ENCODE peak calls at places on chromosomes 7 and 10, in ten cellular contexts. O is heart left ventricle, W is adrenal gland, N is transverse colon, Y is spleen, I is A549, S is tibial nerve, F is GM12878, T is gastrocnemius medialis, D is esophagus muscularis mucosa. Z is an unnamed sample.

GRCh38 chr7:145718129-145718528 is 398.5 kb upstream of the CNTNAP2 start:
- DNase-seq in Y (no peak), T (no peak), D (no peak), I (no peak), N (no peak), F (no peak), S (no peak), O (no peak), W (no peak), Z (no peak)

GRCh38 chr10:46022978-46023702 is 7.3 kb downstream of the NCOA4 start:
- DNase-seq in W (peak), T (peak), Y (peak), S (peak), O (peak), I (peak), D (peak), N (peak), F (peak), Z (peak)

GRCh38 chr10:95337354-95337753 is 46.6 kb upstream of the PDLIM1 start:
- DNase-seq in O (no peak), N (no peak), D (no peak), T (no peak), W (no peak), I (no peak), S (no peak), F (no peak), Y (no peak), Z (peak)

GRCh38 chr7:101833799-101834198 is 16.4 kb downstream of the CUX1 start:
- DNase-seq in S (no peak), N (no peak), W (no peak), D (no peak), T (no peak), O (no peak), I (no peak), F (no peak), Y (no peak), Z (no peak)

GRCh38 chr10:47401874-47402645 is 18.0 kb upstream of the ZNF488 start:
- DNase-seq in I (no peak), N (no peak), F (no peak), T (no peak), S (peak), Y (peak), O (no peak), D (peak), W (no peak), Z (no peak)

GRCh38 chr10:118459642-118460193 is 117.6 kb upstream of the FAM204A start:
- DNase-seq in S (peak), O (peak), D (peak), F (no peak), W (peak), N (peak), T (no peak), I (peak), Y (no peak), Z (peak)

GRCh38 chr10:89337493-89337892 is 9.7 kb downstream of the IFIT3 start:
- DNase-seq in O (no peak), D (no peak), S (no peak), F (peak), T (peak), W (no peak), Y (no peak), N (no peak), I (no peak), Z (no peak)

GRCh38 chr10:103663802-103664201 is 170.3 kb downstream of the NEURL1 start:
- DNase-seq in S (no peak), W (no peak), F (no peak), D (no peak), T (peak), Y (no peak), N (no peak), O (peak), I (no peak), Z (peak)

GRCh38 chr10:12847361-12847975 is 154.0 kb downstream of the CCDC3 start:
- DNase-seq in O (no peak), I (no peak), F (no peak), W (no peak), N (no peak), D (no peak), Y (no peak), S (no peak), T (no peak), Z (no peak)

GRCh38 chr7:34191766-34192550 is 286.6 kb downstream of the BMPER start:
- DNase-seq in S (no peak), I (no peak), D (no peak), Y (no peak), N (no peak), W (no peak), O (no peak), T (no peak), F (no peak), Z (no peak)

GRCh38 chr10:56178210-56178609 is 182.8 kb downstream of the ZWINT start:
- DNase-seq in W (no peak), I (no peak), T (no peak), F (no peak), Y (no peak), D (no peak), S (no peak), N (no peak), O (peak), Z (no peak)

GRCh38 chr10:130493021-130493420 is 356.8 kb downstream of the GLRX3 start:
- DNase-seq in N (no peak), T (no peak), S (no peak), D (no peak), F (no peak), Y (peak), I (no peak), W (no peak), O (no peak), Z (no peak)

GRCh38 chr7:21028186-21028989 is 241.7 kb upstream of the SP8 start:
- DNase-seq in T (no peak), W (no peak), D (no peak), I (no peak), Y (no peak), N (peak), F (no peak), S (peak), O (no peak), Z (peak)

GRCh38 chr10:85832988-85833387 is 533.6 kb downstream of the GRID1 start:
- DNase-seq in F (no peak), N (no peak), T (no peak), D (no peak), S (no peak), O (no peak), Y (peak), W (no peak), I (no peak), Z (no peak)

GRCh38 chr7:159027803-159028455 is 116.7 kb downstream of the VIPR2 start:
- DNase-seq in Y (no peak), F (no peak), T (no peak), O (no peak), S (peak), I (no peak), N (peak), W (no peak), D (peak), Z (no peak)

GRCh38 chr7:159027091-159027802 is 117.4 kb downstream of the VIPR2 start:
- DNase-seq in F (no peak), D (no peak), W (no peak), S (no peak), Y (no peak), T (no peak), O (no peak), N (peak), I (no peak), Z (no peak)

GRCh38 chr7:159026271-159027047 is 118.2 kb downstream of the VIPR2 start:
- DNase-seq in D (no peak), S (no peak), N (peak), O (no peak), T (no peak), Y (no peak), I (no peak), F (no peak), W (no peak), Z (no peak)

GRCh38 chr7:159030490-159031134 is 114.1 kb downstream of the VIPR2 start:
- DNase-seq in O (peak), F (no peak), D (peak), I (peak), T (no peak), W (peak), N (peak), Y (no peak), S (peak), Z (peak)

DNA sequence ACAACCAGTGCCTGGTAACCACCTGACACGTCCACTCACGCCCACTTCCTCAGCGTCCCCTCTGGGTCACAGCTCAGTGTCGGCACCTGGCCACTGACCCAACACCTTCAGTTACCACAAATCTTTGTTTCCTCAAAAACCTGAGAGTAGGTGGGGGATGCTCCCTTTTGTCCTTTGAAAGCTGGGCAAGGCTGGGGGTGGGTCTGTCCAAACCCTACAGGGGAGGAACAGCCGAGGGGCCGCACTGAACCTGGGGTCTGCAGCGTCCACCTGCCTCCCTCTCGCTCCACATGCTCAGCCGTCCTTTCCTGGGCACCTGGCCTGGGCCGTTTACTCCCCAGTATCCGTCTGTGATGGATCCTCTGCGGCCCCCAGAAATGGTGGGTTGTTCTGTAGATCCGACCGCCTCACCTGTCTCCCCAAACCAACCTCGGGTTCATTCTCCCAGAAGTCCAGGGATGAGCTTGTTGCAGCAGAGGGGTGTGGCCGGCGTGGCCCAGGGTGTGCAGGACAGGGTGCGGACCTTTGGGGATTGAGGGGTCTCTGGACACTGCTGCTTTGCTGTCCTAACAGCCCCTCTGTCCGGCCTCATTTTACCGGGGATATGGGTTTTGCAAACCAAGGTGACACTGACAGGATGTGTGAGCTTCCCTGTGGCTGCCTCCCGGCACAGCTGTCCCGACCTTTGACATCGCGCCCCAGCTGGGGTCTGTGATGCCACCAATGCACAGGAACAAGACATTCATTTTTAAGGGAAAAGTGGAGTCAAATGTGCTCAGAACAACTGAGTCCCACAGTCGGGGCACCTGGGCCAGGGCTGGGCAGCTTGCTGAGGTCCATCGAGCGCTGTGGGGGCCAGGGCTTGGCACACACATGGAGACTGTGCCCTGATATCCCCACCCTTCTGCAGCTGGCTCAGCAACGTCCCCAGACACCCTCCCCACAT is 115.9 kb downstream of the VIPR2 start:
- DNase-seq in D (peak), O (no peak), N (peak), F (no peak), W (no peak), S (peak), Y (no peak), I (no peak), T (no peak), Z (no peak)
- H3K4me3 ChIP-seq in D (no peak), O (no peak), N (no peak), F (no peak), W (no peak), S (no peak), Y (no peak), I (no peak), T (no peak), Z (no peak)

GRCh38 chr10:113639966-113640365 is 23.9 kb downstream of the NRAP start:
- DNase-seq in N (no peak), O (no peak), F (no peak), Y (no peak), D (no peak), T (no peak), S (no peak), W (no peak), I (no peak), Z (no peak)
- H3K27ac ChIP-seq in N (no peak), O (no peak), F (no peak), Y (no peak), D (no peak), T (peak), S (no peak), W (no peak), I (no peak), Z (no peak)

GRCh38 chr10:77637986-77638765 is 568 bp upstream of the KCNMA1 start:
- DNase-seq in I (peak), Y (peak), W (no peak), F (no peak), T (peak), D (no peak), S (no peak), O (no peak), N (peak), Z (no peak)
- TF ChIP-seq POLR2A in I (no peak), Y (no peak), W (no peak), F (no peak), T (peak), D (no peak), S (no peak), O (no peak), N (peak), Z (no peak)

DNA sequence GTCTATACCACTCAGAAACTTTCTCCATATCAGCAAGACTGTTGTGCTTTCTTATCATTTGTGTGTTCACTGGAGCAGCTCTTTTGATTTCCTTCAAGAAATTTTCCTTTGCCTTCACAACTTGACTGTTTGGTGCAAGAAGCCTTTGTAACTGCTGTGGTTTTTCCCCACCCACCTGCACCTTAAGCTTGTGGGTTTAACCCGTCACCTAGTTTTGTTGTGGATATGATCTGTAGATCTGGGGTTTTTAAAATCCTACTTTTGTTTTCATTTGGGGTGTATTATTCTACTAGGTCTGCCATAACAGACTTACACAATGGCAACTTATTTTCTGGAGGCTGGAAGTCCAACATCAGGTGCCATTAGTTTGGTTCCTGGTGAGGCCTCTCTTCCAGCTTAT is 30.5 kb upstream of the CHST3 start:
- DNase-seq in I (no peak), F (no peak), N (no peak), W (no peak), Y (no peak), S (no peak), D (no peak), O (no peak), T (no peak), Z (no peak)
- H3K4me3 ChIP-seq in I (no peak), F (no peak), N (no peak), W (no peak), Y (no peak), S (no peak), D (no peak), O (no peak), T (no peak), Z (no peak)

GRCh38 chr7:604038-604883 is 84.6 kb upstream of the PDGFA start:
- DNase-seq in S (peak), Y (peak), W (peak), D (peak), T (peak), I (no peak), N (peak), O (peak), F (peak), Z (peak)
- H3K27ac ChIP-seq in S (peak), Y (peak), W (peak), D (peak), T (peak), I (no peak), N (peak), O (peak), F (peak), Z (peak)

DNA sequence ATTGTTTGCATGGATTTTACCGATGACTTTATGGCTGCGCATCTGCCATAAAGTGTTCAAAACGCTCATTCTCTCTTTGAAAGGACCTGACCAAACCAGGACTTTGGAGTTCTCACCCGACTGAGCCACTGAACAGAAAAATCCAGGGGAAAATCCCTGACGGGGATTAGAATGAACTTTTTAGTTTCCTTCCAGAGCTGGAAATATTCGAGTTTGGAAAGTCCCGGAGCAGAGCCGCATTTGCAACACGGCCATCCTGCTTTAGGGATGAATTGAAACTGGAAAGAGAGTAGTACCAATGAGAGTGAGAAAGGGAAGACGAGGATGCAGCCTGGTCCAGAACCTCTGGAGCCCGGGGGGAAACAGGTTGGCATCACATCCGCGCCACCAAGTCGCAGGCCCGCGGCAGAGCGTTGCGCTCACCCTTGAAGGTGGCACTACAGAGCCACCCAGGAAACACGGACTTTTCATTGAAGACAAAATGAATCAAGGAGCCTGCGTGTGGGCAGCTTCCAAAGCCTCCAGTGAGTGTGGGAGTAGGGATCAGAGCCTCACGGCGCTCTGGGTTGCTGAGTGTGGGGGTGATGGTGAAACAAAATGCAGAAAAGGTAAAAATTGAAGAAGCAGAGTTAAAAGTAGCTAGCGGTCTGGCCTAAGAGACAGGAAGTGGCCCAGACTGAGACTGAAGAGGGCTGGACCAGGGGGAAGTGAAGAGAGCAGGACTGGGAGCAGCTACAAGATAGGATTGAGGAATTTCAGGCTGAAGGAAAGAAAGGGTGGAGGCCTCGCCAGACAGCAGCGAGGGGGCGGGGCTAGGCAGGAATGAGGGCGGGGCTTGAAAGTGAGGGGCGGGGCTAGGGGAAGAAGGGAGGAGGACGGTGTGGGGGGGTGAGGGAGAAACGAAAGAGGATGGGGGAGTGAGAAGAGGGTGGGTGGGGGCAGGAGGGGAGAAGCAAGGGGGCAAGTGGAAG is 1.9 kb downstream of the SMURF1 start:
- DNase-seq in O (peak), T (peak), D (peak), S (peak), F (no peak), Y (peak), I (peak), W (peak), N (peak), Z (peak)
- TF ChIP-seq POLR2A in O (no peak), T (no peak), D (no peak), S (peak), F (no peak), Y (no peak), I (peak), W (no peak), N (no peak), Z (no peak)

DNA sequence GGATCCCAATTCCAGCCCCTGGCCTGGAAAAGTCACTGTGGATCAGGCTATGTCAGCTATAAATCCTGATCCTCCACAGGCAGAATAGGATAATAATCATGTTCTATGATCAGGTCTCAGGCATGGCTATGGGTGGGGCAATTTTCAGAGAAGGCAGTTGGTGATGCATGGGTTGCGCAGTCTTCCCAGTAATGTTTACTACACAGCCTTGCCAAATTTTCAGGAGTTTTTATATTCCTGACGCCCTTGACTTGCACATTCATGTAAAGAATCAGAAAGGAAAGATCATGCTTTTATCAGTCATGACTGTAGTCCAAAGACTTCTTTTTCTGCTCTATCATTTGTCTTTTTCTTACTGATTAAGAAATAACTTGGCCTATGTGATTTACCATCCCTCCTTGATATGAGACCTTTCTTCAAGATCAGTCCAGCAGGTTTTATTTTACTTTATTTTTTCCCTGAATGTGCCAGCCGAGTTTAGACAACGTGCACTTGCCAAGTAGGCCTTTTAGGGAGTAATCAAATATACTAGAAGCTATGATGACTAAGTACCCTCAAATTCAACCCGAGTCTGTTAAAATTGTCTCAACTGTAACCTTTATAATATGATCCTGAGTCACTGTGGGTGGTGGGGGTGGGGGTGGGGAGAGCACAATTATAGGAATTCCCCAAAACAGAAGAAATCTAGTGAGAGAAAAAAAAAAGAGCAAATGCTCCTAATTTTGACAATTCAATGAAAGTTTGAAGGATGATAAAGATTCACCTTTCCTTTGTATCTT is 31.9 kb downstream of the ARL4A start:
- DNase-seq in S (peak), I (peak), W (no peak), T (no peak), D (no peak), F (no peak), N (no peak), Y (no peak), O (no peak), Z (no peak)
- H3K4me3 ChIP-seq in S (no peak), I (no peak), W (no peak), T (no peak), D (no peak), F (no peak), N (no peak), Y (no peak), O (no peak), Z (no peak)

DNA sequence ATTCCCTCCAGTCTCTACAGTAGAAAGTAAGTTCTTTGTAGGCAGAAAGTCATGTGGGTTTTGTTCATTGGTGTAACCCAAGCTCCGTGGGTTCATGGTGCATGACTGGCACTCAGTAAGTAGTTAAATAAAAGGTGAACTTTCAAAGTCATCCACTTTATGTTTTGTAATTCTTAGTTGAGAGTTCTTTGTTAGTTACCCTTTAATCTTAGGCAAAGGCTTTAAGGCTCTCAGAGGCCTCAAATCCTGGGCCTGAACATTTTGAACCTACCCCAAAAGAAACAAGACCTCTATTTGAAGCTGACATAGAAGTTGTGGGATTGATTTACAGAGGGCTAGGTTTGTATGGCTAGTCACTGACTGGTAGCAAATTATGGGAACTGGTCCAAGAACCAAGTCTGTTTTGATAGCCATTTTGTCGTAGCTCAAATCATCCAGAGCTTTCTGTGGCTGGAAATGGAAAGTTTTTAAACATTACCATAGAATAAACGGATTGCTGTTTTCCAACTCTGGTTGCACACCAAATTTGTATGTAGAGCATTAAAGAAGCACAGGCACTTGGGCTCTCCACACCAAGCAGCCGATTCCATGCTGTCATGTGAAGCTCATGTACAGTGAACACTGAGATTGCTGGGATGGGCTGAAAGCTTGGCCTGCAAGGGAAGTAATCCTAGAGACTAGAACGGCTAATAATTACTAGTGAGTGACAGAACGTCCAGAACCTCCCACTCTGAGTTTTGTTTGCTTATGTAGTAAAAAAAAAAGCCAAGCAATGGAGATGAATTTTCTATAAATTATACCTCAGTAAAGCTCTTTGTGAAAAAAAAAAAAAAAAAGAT is 53.5 kb downstream of the DENND11 start:
- DNase-seq in W (no peak), D (no peak), T (no peak), I (no peak), S (no peak), Y (no peak), N (no peak), F (no peak), O (no peak), Z (no peak)
- H3K27ac ChIP-seq in W (no peak), D (peak), T (peak), I (no peak), S (peak), Y (no peak), N (peak), F (peak), O (no peak), Z (peak)

GRCh38 chr7:81637527-81637926 is 132.3 kb downstream of the HGF start:
- DNase-seq in I (no peak), S (no peak), Y (no peak), W (no peak), D (no peak), N (no peak), O (no peak), T (no peak), F (no peak), Z (no peak)
- TF ChIP-seq POLR2A in I (no peak), S (no peak), Y (no peak), W (no peak), D (no peak), N (no peak), O (no peak), T (no peak), F (no peak), Z (no peak)

Z was measured in thyroid gland.